ENCODE peak calls at places on chromosomes 5 and 9, in ten cellular contexts. B is activated CD4-positive, CD25-positive, alpha-beta regulatory T cell; D is aorta; V is amniotic stem cell; P is cardiac muscle cell; T is cardiac fibroblast; F is stimulated activated CD4-positive, alpha-beta T cell treated with anti-CD3 and anti-CD28 coated beads, Interleukin-1b, Interleukin-23, amount 100 ng/mL, for 24 hours; A is CD4-positive, alpha-beta T cell; I is iPS DF 6.9; U is AG08395. L is an unnamed sample.

GRCh38 chr9:97565262-97565661 is 63.8 kb downstream of the TMOD1 start:
- DNase-seq in T (no peak), P (no peak), D (no peak), F (no peak), B (no peak), V (no peak), A (no peak), I (no peak), U (no peak), L (no peak)

GRCh38 chr9:16870606-16871357 is at the start of gene BNC2:
- DNase-seq in B (no peak), V (peak), U (peak), I (no peak), P (peak), T (peak), F (no peak), A (no peak), D (peak), L (peak)

GRCh38 chr9:751137-752051 is 90.1 kb upstream of the DMRT1 start:
- DNase-seq in V (no peak), F (no peak), A (no peak), U (peak), P (no peak), B (no peak), D (no peak), I (no peak), T (peak), L (no peak)

GRCh38 chr5:120538149-120538548 is 74.0 kb downstream of the PRR16 start:
- DNase-seq in V (no peak), I (no peak), A (no peak), B (no peak), D (no peak), T (peak), P (no peak), F (no peak), U (peak), L (no peak)

GRCh38 chr9:135328485-135329417 is 150.8 kb upstream of the PPP1R26 start:
- DNase-seq in A (no peak), P (no peak), B (no peak), F (no peak), V (no peak), D (peak), I (no peak), U (no peak), T (no peak), L (no peak)

GRCh38 chr5:177429248-177430045 is 3.0 kb downstream of the GRK6 start:
- DNase-seq in B (peak), D (peak), A (peak), T (no peak), F (peak), U (no peak), V (no peak), I (no peak), P (no peak), L (peak)

GRCh38 chr5:78511116-78511906 is 137.3 kb downstream of the LHFPL2 start:
- DNase-seq in V (no peak), T (no peak), I (no peak), D (no peak), F (no peak), B (no peak), P (no peak), A (no peak), U (no peak), L (no peak)

GRCh38 chr9:134306583-134307222 is 19.6 kb upstream of the RXRA start:
- DNase-seq in P (no peak), A (no peak), F (no peak), T (no peak), D (peak), U (no peak), B (no peak), V (no peak), I (no peak), L (peak)

GRCh38 chr9:109017061-109017460 is 3.8 kb upstream of the CTNNAL1 start:
- DNase-seq in V (no peak), I (no peak), T (no peak), F (no peak), A (no peak), B (no peak), D (no peak), P (no peak), U (no peak), L (no peak)

GRCh38 chr5:54994628-54995027 is 9.2 kb upstream of the ESM1 start:
- DNase-seq in T (no peak), A (no peak), D (no peak), I (no peak), P (no peak), U (no peak), F (no peak), B (no peak), V (no peak), L (no peak)

GRCh38 chr5:151115272-151115905 is 34.6 kb upstream of the TNIP1 start:
- DNase-seq in T (peak), I (peak), F (peak), D (peak), A (peak), V (peak), B (peak), U (peak), P (peak), L (peak)

GRCh38 chr5:115963566-115963965 is 1.3 kb downstream of the LVRN start:
- DNase-seq in F (no peak), P (peak), V (no peak), A (no peak), U (no peak), D (no peak), B (no peak), T (peak), I (no peak), L (peak)